ENCODE peak calls at places on chromosome 14, in ten cellular contexts. C, W, Y, B, Q, U, D, T, P and V are unnamed samples.

GRCh38 chr14:22650960-22651521 is 6.9 kb upstream of the OR6J1 start:
- DNase-seq in P (peak; percentile 81), C (no peak), U (no peak), D (no peak), T (no peak), W (no peak), Q (no peak), B (no peak), Y (no peak), V (no peak)

GRCh38 chr14:97179573-97179972 is 382.4 kb downstream of the VRK1 start:
- DNase-seq in U (no peak), W (no peak), Q (no peak), C (no peak), Y (no peak), D (no peak), T (no peak), P (no peak), B (no peak), V (no peak)

GRCh38 chr14:49892301-49892635 is 614 bp upstream of the ARF6 start:
- DNase-seq in U (peak; percentile 82), D (no peak), T (peak; percentile 68), B (no peak), Q (no peak), W (peak; percentile 83), Y (peak; percentile 90), C (no peak), P (peak; percentile 54), V (peak; percentile 76)

GRCh38 chr14:104749958-104750529 is 2.9 kb upstream of the SIVA1 start:
- DNase-seq in C (no peak), Y (no peak), U (peak; percentile 48), Q (no peak), P (no peak), D (no peak), B (no peak), T (no peak), W (no peak), V (no peak)

GRCh38 chr14:90495357-90496276 is 98.8 kb downstream of the CALM1 start:
- DNase-seq in B (peak; percentile 94), Y (no peak), C (no peak), D (peak; percentile 94), T (peak; percentile 64), P (peak; percentile 79), Q (peak; percentile 24), U (peak; percentile 75), W (peak; percentile 90), V (peak; percentile 59)

GRCh38 chr14:67704484-67705089 is 2.9 kb downstream of the RDH12 start:
- DNase-seq in B (peak; percentile 74), T (peak; percentile 34), P (no peak), Y (no peak), Q (no peak), W (peak; percentile 56), U (peak; percentile 54), D (peak; percentile 56), C (no peak), V (peak; percentile 67)

GRCh38 chr14:42293180-42293579 is 686.5 kb downstream of the LRFN5 start:
- DNase-seq in C (no peak), W (no peak), D (no peak), B (no peak), T (no peak), Y (no peak), P (no peak), Q (no peak), U (no peak), V (no peak)

GRCh38 chr14:32225378-32225920 is 22.4 kb upstream of the RNU6-8 start:
- DNase-seq in C (no peak), D (no peak), U (no peak), P (no peak), Y (no peak), T (no peak), B (peak; percentile 4), Q (no peak), W (no peak), V (no peak)

GRCh38 chr14:93788557-93789365 is 476 bp upstream of the PRIMA1 start:
- DNase-seq in C (no peak), P (peak; percentile 44), B (peak; percentile 80), Y (peak; percentile 88), T (no peak), Q (no peak), U (no peak), W (peak; percentile 54), D (peak; percentile 75), V (no peak)
- H3K4me3 ChIP-seq in C (peak overlapping the region; percentile 37), P (peak overlapping the region; percentile 46), B (peak overlapping the region; percentile 94), Y (peak overlapping the region; percentile 62), T (no peak overlapping the region), Q (no peak overlapping the region), U (no peak overlapping the region), W (peak overlapping the region; percentile 55), D (peak overlapping the region; percentile 37), V (no peak overlapping the region)

GRCh38 chr14:103536693-103537092 is 7.7 kb downstream of the TRMT61A start:
- DNase-seq in U (no peak), Y (peak; percentile 67), Q (no peak), T (no peak), W (no peak), P (no peak), B (no peak), C (no peak), D (no peak), V (no peak)

GRCh38 chr14:103537175-103537990 is 8.4 kb downstream of the TRMT61A start:
- DNase-seq in U (peak; percentile 55), P (no peak), B (no peak), Q (no peak), W (no peak), Y (peak; percentile 64), D (no peak), T (no peak), C (no peak), V (no peak)

GRCh38 chr14:103535891-103536565 is 7.0 kb downstream of the TRMT61A start:
- DNase-seq in B (no peak), Y (peak; percentile 68), W (no peak), D (no peak), Q (no peak), T (no peak), C (no peak), P (no peak), U (no peak), V (no peak)

GRCh38 chr14:103539056-103539825 is 10.2 kb downstream of the TRMT61A start:
- DNase-seq in W (no peak), Q (no peak), B (no peak), C (no peak), T (no peak), D (no peak), Y (no peak), P (no peak), U (no peak), V (no peak)

DNA sequence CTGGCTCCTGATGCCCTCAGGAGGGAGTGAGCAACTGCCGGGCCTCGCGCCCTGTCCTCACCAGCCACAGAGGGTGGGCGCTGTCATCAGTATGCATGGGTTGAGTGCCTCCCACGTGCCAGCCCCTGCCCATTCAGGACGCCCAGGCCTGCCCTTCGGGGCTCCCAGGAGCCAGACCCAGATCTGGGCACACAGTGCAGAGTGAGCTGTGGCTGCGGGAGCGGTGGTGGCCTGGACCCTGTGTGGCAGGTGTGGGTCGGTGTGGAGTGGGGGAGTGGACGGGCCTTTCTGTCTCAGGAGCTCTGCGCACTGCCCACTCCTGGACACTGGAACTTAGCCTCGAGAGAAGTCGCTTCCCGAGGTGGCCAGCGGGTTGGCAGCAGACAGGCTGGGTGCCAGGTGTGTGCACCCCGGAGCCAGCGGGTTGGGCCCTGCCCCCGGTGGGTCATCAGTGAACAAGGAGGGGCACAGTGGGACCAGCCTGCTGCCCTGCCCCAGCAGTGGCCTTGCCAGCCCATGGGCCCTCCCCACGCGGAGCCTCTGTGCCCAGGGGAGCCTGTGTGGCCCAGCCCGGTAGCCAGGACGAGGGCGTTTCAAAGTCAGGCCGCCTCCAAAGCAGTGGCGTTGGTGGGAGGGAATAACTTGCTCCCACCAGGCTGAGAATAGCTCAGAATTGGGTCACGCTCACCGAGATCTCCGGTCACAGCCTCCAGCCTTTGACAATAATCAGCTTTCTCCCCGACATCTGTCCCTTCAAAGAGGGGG is 9.5 kb downstream of the TRMT61A start:
- DNase-seq in U (no peak), Y (peak; percentile 80), D (no peak), T (peak; percentile 33), Q (no peak), B (no peak), C (no peak), P (no peak), W (no peak), V (no peak)
- H3K4me1 ChIP-seq in U (peaks cover 25% of the 10 kb centered on the region), Y (peaks cover 95% of the 10 kb centered on the region), D (peaks cover 6% of the 10 kb centered on the region), T (peaks cover 46% of the 10 kb centered on the region), Q (no peaks in the 10 kb centered on the region), B (peaks cover 31% of the 10 kb centered on the region), C (peaks cover 48% of the 10 kb centered on the region), P (peaks cover 6% of the 10 kb centered on the region), W (peaks cover 34% of the 10 kb centered on the region), V (peaks cover 3% of the 10 kb centered on the region)

GRCh38 chr14:73489481-73490175 is 1.1 kb upstream of the RIOX1 start:
- DNase-seq in U (no peak), Y (no peak), C (no peak), D (no peak), P (no peak), B (no peak), Q (no peak), T (no peak), W (no peak), V (no peak)

GRCh38 chr14:73491256-73491976 is 683 bp downstream of the RIOX1 start:
- DNase-seq in T (peak; percentile 70), Q (peak; percentile 45), W (peak; percentile 73), D (peak; percentile 75), Y (peak; percentile 83), B (peak; percentile 80), P (peak; percentile 62), C (peak; percentile 84), U (peak; percentile 64), V (peak; percentile 76)

GRCh38 chr14:73494593-73494992 is 3.9 kb downstream of the RIOX1 start:
- DNase-seq in B (no peak), W (no peak), Y (peak; percentile 38), D (no peak), Q (no peak), C (no peak), U (no peak), P (no peak), T (no peak), V (no peak)

GRCh38 chr14:73491977-73492552 is 1.3 kb downstream of the RIOX1 start:
- DNase-seq in C (no peak), W (no peak), U (no peak), T (no peak), B (no peak), D (no peak), Y (peak; percentile 53), P (no peak), Q (no peak), V (no peak)

GRCh38 chr14:73492661-73493060 is 1.9 kb downstream of the RIOX1 start:
- DNase-seq in W (no peak), Q (no peak), Y (peak; percentile 21), C (no peak), P (no peak), T (no peak), D (no peak), B (no peak), U (no peak), V (no peak)
- H3K4me3 ChIP-seq in W (no peak overlapping the region), Q (peak overlapping the region; percentile 68), Y (no peak overlapping the region), C (no peak overlapping the region), P (no peak overlapping the region), T (no peak overlapping the region), D (no peak overlapping the region), B (peak overlapping the region; percentile 60), U (no peak overlapping the region), V (no peak overlapping the region)

GRCh38 chr14:34069854-34070582 is 119.1 kb upstream of the EGLN3 start:
- DNase-seq in T (no peak), W (no peak), C (no peak), D (no peak), Q (no peak), B (no peak), U (no peak), P (no peak), Y (no peak), V (no peak)

GRCh38 chr14:34070917-34071407 is 120.1 kb upstream of the EGLN3 start:
- DNase-seq in B (no peak), C (no peak), D (no peak), U (no peak), T (no peak), P (no peak), Y (no peak), Q (no peak), W (no peak), V (no peak)

GRCh38 chr14:34072921-34073320 is 122.0 kb upstream of the EGLN3 start:
- DNase-seq in P (no peak), T (no peak), U (no peak), Y (no peak), B (no peak), Q (no peak), W (no peak), C (no peak), D (no peak), V (no peak)

GRCh38 chr14:34075095-34075744 is 124.3 kb upstream of the EGLN3 start:
- DNase-seq in B (no peak), U (no peak), Y (no peak), W (no peak), D (no peak), T (no peak), Q (no peak), P (no peak), C (no peak), V (no peak)

DNA sequence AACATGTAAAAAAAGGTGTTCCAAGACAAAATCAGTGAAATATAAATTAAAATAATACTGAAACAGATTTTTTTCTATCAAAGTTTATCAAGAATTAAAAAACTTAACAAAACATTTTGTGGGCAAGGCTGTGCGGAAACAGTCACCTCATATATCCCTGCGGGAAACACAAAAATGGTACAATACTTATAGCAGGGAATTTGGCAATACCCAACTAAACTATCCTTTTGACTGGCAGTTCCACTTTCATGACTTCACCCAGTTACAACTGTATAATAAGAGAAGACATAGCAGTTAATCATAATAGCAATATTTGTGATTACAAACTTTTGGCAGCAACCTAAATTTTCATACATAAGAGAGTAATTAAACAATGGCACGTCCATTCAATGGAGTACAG is 121.5 kb upstream of the EGLN3 start:
- DNase-seq in P (no peak), Y (no peak), U (no peak), T (no peak), Q (no peak), D (no peak), B (no peak), W (no peak), C (no peak), V (no peak)
- H3K4me1 ChIP-seq in P (no peaks in the 10 kb centered on the region), Y (no peaks in the 10 kb centered on the region), U (no peaks in the 10 kb centered on the region), T (no peaks in the 10 kb centered on the region), Q (no peaks in the 10 kb centered on the region), D (no peaks in the 10 kb centered on the region), B (no peaks in the 10 kb centered on the region), W (no peaks in the 10 kb centered on the region), C (no peaks in the 10 kb centered on the region), V (no peaks in the 10 kb centered on the region)